ENCODE peak calls at places on chromosomes 5 and 9, in five cellular contexts. A, U, Q, Z and K are unnamed samples. For H3K27me3, the result is how much of the 10 kb centered on the place peaks cover.

GRCh38 chr5:167050568-167051214 is 1240.8 kb upstream of the WWC1 start:
- DNase-seq in Q (no peak), U (peak), Z (no peak), A (no peak), K (no peak)

GRCh38 chr5:142571921-142572320 is 114.0 kb downstream of the FGF1 start:
- DNase-seq in U (no peak), Z (no peak), Q (no peak), A (no peak), K (no peak)

GRCh38 chr5:39892708-39893107 is 467.9 kb upstream of the DAB2 start:
- DNase-seq in Q (no peak), A (no peak), U (peak), Z (no peak), K (no peak)

GRCh38 chr9:4009006-4009511 is 290.8 kb downstream of the GLIS3 start:
- DNase-seq in A (no peak), Q (no peak), Z (no peak), U (no peak), K (no peak)

GRCh38 chr5:135332519-135333150 is 66.4 kb downstream of the MACROH2A1 start:
- DNase-seq in U (peak), A (no peak), Q (no peak), Z (no peak), K (no peak)

GRCh38 chr9:33220681-33221567 is 19.0 kb upstream of the SPINK4 start:
- DNase-seq in Q (no peak), A (peak), U (no peak), Z (peak), K (no peak)

GRCh38 chr9:5629312-5630037 is 568 bp downstream of the RIC1 start:
- DNase-seq in Q (peak), U (peak), Z (peak), A (peak), K (peak)

GRCh38 chr5:128844354-128844923 is 120.8 kb upstream of the SLC27A6 start:
- DNase-seq in Q (no peak), U (peak), A (no peak), Z (no peak), K (no peak)

GRCh38 chr5:169988947-169989346 is 8.7 kb upstream of the INSYN2B start:
- DNase-seq in Q (no peak), U (no peak), A (no peak), Z (no peak), K (no peak)

GRCh38 chr5:75040973-75041372 is 11.4 kb downstream of the GCNT4 start:
- DNase-seq in Q (no peak), Z (no peak), U (peak), A (no peak), K (no peak)

GRCh38 chr9:114386886-114387677 is 700 bp downstream of the AKNA start:
- DNase-seq in Z (peak), Q (no peak), A (peak), U (peak), K (no peak)

GRCh38 chr9:91564081-91564670 is 140.5 kb upstream of the NFIL3 start:
- DNase-seq in Z (no peak), Q (no peak), U (no peak), A (no peak), K (no peak)

GRCh38 chr9:81729141-81729540 is 39.8 kb upstream of the TLE1 start:
- DNase-seq in Q (no peak), Z (no peak), U (no peak), A (no peak), K (no peak)

GRCh38 chr5:72651779-72652178 is 144.6 kb upstream of the ZNF366 start:
- DNase-seq in Z (no peak), Q (no peak), U (no peak), A (no peak), K (no peak)

GRCh38 chr9:79633558-79633957 is 61.8 kb downstream of the TLE4 start:
- DNase-seq in Z (no peak), Q (no peak), A (no peak), U (no peak), K (no peak)

GRCh38 chr5:174667526-174667925 is 56.9 kb upstream of the MSX2 start:
- DNase-seq in Q (no peak), Z (no peak), U (no peak), A (no peak), K (no peak)

GRCh38 chr5:68823301-68823700 is 270.5 kb upstream of the SLC30A5 start:
- DNase-seq in Q (no peak), U (no peak), A (no peak), Z (no peak), K (no peak)

GRCh38 chr5:54753034-54753433 is 232.4 kb downstream of the ESM1 start:
- DNase-seq in Q (no peak), A (no peak), U (peak), Z (peak), K (no peak)

GRCh38 chr5:168714046-168714445 is 134.9 kb upstream of the PANK3 start:
- DNase-seq in A (no peak), Z (no peak), Q (no peak), U (peak), K (no peak)

GRCh38 chr5:7927466-7928375 is 58.8 kb downstream of the MTRR start:
- DNase-seq in A (peak), Q (no peak), U (peak), Z (no peak), K (peak)

GRCh38 chr5:163473613-163474243 is 13.3 kb downstream of the HMMR start:
- DNase-seq in U (peak), A (no peak), Z (no peak), Q (no peak), K (no peak)

GRCh38 chr9:107847977-107848376 is 358.4 kb upstream of the KLF4 start:
- DNase-seq in U (peak), Z (no peak), A (no peak), Q (no peak), K (no peak)

GRCh38 chr5:69276422-69277174 is 41.9 kb downstream of the CDK7 start:
- DNase-seq in U (peak), A (no peak), Q (no peak), Z (no peak), K (no peak)

GRCh38 chr5:35859101-35859661 is 2.5 kb downstream of the IL7R start:
- DNase-seq in Z (no peak), Q (no peak), U (peak), A (no peak), K (no peak)

GRCh38 chr9:114405294-114406034 is 17.7 kb upstream of the AKNA start:
- DNase-seq in Q (peak), A (peak), U (peak), Z (peak), K (peak)

GRCh38 chr9:37121881-37122280 is 1.5 kb downstream of the ZCCHC7 start:
- DNase-seq in A (no peak), U (no peak), Z (no peak), Q (no peak), K (no peak)

GRCh38 chr5:117943521-117943920 is 1044.8 kb downstream of the DTWD2 start:
- DNase-seq in A (no peak), Q (no peak), Z (no peak), U (no peak), K (no peak)

GRCh38 chr5:59703789-59704188 is 189.7 kb downstream of the PDE4D start:
- DNase-seq in Z (no peak), A (no peak), Q (no peak), U (no peak), K (no peak)

DNA sequence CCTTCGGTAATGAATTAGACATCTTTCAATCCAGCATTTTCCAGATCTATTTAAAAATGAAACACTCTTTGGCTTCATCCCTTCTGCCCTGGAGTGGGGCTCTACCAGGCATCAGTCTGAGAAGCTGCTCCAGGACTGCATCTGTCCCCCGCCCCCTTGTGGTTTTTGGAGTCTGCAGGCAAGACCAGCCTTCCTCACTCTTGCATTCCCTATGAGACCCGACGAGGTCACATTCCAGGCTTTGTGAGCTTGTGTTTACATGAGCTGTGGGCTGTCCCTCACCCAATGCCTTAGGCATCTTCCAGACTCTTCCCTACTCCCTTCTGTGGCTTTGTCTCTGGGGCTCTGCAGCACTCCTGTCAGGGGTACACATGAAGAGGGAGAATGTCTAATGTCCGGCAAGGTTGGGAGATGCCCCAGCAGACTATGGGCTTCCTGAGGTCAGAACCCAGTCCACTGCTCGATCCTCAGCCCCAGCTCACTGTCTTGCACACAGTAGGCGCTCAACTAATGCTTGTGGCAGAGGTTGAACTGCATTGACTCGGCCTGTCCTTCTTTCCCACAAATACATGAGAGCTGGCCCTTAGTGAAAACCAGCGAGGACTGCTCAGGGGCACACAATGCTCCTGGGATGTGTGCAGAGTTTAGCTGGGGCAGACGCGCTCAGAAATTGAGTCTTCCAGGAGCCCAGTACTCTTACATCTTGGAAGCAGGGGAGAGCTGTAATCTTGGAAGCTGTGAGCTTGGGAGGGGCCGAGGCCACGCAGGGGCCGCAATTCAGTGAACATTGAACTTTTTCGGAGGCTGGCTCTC is 11.6 kb upstream of the GADD45G start:
- DNase-seq in Q (no peak), A (no peak), Z (no peak), U (peak), K (no peak)
- TF ChIP-seq CTCF in Q (peak), A (no peak), Z (no peak), U (peak), K (no peak)

GRCh38 chr5:81786509-81786908 is 35.6 kb upstream of the SSBP2 start:
- DNase-seq in U (no peak), A (no peak), Q (peak), Z (no peak), K (no peak)
- H3K4me3 ChIP-seq in U (no peak), A (no peak), Q (no peak), Z (no peak), K (no peak)

GRCh38 chr9:14347408-14348224 is 33.7 kb upstream of the NFIB start:
- DNase-seq in Z (no peak), Q (peak), A (peak), U (peak), K (peak)
- H3K27me3 ChIP-seq in Z (under half), Q (under half), A (under half), U (half or more), K (under half)

DNA sequence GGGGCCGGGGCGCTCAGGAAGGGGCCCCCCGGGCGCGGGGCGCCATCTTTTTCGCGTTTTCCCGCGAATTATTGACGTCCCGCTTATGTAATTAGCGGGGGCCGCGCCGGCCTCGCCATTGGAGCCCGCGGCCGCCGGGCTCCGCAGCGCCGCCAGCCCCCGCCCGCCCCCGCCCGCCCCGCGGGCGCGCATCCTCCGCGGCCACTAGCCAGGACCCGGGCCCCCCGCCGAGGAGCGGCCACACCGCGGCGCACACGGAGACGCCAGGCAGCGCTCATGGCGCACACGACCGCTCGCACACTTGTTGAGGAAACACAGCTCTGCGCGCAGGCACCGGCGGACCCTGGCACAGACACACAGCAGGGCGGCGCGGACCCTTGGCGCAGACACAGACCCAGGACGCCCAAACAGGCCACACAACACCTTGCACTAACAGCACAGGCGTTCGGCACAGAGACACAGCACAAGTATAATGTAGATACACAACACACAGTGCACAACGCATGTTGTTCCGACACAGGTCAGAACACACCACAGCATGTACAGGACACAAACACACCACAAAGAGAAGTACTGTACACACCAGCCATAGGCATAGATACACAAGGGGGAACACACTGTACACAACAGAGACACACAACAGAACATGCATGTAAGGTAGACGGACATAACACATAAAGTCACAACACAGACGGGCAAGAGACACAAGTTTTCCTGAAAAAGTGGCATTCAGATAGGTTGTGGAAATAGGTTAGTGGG is 467 bp upstream of the PHF19 start:
- DNase-seq in U (peak), Z (peak), Q (no peak), A (peak), K (peak)
- TF ChIP-seq CTCF in U (no peak), Z (peak), Q (no peak), A (no peak), K (no peak)

GRCh38 chr5:140111859-140112551 is 1.9 kb upstream of the PURA start:
- DNase-seq in U (no peak), A (no peak), Z (no peak), Q (no peak), K (no peak)
- H3K4me3 ChIP-seq in U (no peak), A (no peak), Z (no peak), Q (no peak), K (peak)

DNA sequence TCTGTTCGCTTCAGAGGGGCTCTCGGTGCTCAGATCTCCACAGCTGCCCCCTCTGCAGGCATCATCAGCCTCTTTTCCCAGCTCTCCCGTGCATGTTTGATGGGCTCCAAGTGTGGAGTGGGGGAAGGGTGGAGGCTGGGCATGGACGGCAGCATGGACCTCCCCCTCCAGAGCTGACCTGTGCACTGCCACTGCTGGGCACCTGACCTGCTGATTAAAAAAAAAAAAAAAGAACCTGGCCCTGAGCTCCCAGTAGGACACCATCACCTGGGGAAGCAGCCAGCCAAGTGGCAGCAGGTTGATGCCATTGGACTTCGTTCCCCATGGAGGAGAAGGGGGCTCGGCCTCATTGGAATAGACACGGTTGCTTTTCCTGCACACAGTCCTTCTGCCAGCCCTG is 15.0 kb upstream of the BRD3OS start:
- DNase-seq in Q (no peak), Z (no peak), U (no peak), A (no peak), K (no peak)
- H3K27me3 ChIP-seq in Q (under half), Z (under half), U (under half), A (under half), K (under half)

GRCh38 chr9:116350213-116350612 is 196.6 kb downstream of the PAPPA start:
- DNase-seq in Z (no peak), Q (no peak), U (peak), A (no peak), K (no peak)
- TF ChIP-seq CTCF in Z (no peak), Q (no peak), U (no peak), A (no peak), K (no peak)